ENCODE peak calls at places on chromosomes 4 and X, in nine cellular contexts. P is lower lobe of right lung, C is sigmoid colon, L is cardiac muscle cell, B is LNCaP clone FGC, E is epithelial cell of esophagus, K is endothelial cell of umbilical vein, M is foreskin fibroblast, R is body of pancreas. F is an unnamed sample.

GRCh38 chrX:136047001-136047642 is 61.9 kb downstream of the SLC9A6 start:
- DNase-seq in P (no peak), C (no peak), L (no peak), B (peak), E (no peak), K (peak), M (peak), R (no peak), F (no peak)

GRCh38 chrX:118637997-118638396 is 89.4 kb upstream of the IL13RA1 start:
- DNase-seq in P (no peak), C (no peak), L (no peak), B (no peak), E (peak), K (peak), M (no peak), R (no peak), F (no peak)

GRCh38 chr4:7183780-7184460 is 8.4 kb upstream of the SORCS2 start:
- DNase-seq in P (no peak), C (peak), L (no peak), B (no peak), E (no peak), K (no peak), M (no peak), R (no peak), F (no peak)

GRCh38 chr4:173332963-173333657 is 1.0 kb downstream of the HMGB2 start:
- DNase-seq in P (no peak), C (no peak), L (no peak), B (no peak), E (peak), K (peak), M (no peak), R (peak), F (no peak)

GRCh38 chrX:32966956-32967355 is 244.4 kb downstream of the DMD start:
- DNase-seq in P (no peak), C (no peak), L (no peak), B (no peak), E (no peak), K (no peak), M (no peak), R (no peak), F (no peak)

GRCh38 chr4:151117371-151117962 is 18.0 kb downstream of the RPS3A start:
- DNase-seq in P (no peak), C (no peak), L (peak), B (peak), E (peak), K (peak), M (peak), R (peak), F (peak)

GRCh38 chrX:103453655-103454054 is 65.6 kb downstream of the RAB40A start:
- DNase-seq in P (no peak), C (no peak), L (no peak), B (no peak), E (peak), K (peak), M (peak), R (no peak), F (peak)

GRCh38 chr4:137200322-137200721 is 332.0 kb downstream of the PCDH18 start:
- DNase-seq in P (no peak), C (no peak), L (no peak), B (no peak), E (no peak), K (no peak), M (no peak), R (no peak), F (no peak)

GRCh38 chr4:76883147-76883546 is 14.8 kb downstream of the SOWAHB start:
- DNase-seq in P (no peak), C (no peak), L (no peak), B (no peak), E (peak), K (peak), M (no peak), R (no peak), F (no peak)

GRCh38 chr4:125707397-125707796 is 392.6 kb downstream of the FAT4 start:
- DNase-seq in P (no peak), C (no peak), L (no peak), B (no peak), E (no peak), K (no peak), M (no peak), R (no peak), F (no peak)

GRCh38 chr4:153169811-153170210 is 34.4 kb upstream of the TRIM2 start:
- DNase-seq in P (no peak), C (peak), L (no peak), B (no peak), E (no peak), K (no peak), M (no peak), R (no peak), F (no peak)

GRCh38 chr4:148618856-148619255 is 176.6 kb upstream of the NR3C2 start:
- DNase-seq in P (no peak), C (no peak), L (no peak), B (no peak), E (no peak), K (no peak), M (no peak), R (no peak), F (no peak)

GRCh38 chrX:45233541-45233940 is 32.9 kb upstream of the DIPK2B start:
- DNase-seq in P (no peak), C (no peak), L (no peak), B (no peak), E (peak), K (peak), M (no peak), R (no peak), F (no peak)

GRCh38 chr4:77073106-77073858 is 2.5 kb downstream of the CCNI start:
- DNase-seq in P (no peak), C (no peak), L (peak), B (no peak), E (peak), K (peak), M (no peak), R (no peak), F (no peak)

GRCh38 chr4:188660796-188661195 is 521.6 kb downstream of the TRIML1 start:
- DNase-seq in P (no peak), C (no peak), L (no peak), B (no peak), E (no peak), K (no peak), M (no peak), R (no peak), F (no peak)

GRCh38 chr4:166741709-166742108 is 492.6 kb downstream of the SPOCK3 start:
- DNase-seq in P (no peak), C (no peak), L (no peak), B (no peak), E (no peak), K (no peak), M (no peak), R (no peak), F (no peak)

GRCh38 chr4:17059192-17059634 is 160.8 kb upstream of the LDB2 start:
- DNase-seq in P (no peak), C (no peak), L (no peak), B (no peak), E (no peak), K (no peak), M (peak), R (peak), F (no peak)

GRCh38 chr4:94285666-94286065 is 57.0 kb downstream of the HPGDS start:
- DNase-seq in P (no peak), C (no peak), L (no peak), B (no peak), E (peak), K (peak), M (no peak), R (peak), F (no peak)

GRCh38 chr4:140928880-140929279 is 172.7 kb upstream of the TBC1D9 start:
- DNase-seq in P (no peak), C (no peak), L (no peak), B (no peak), E (peak), K (no peak), M (peak), R (no peak), F (no peak)

GRCh38 chr4:158895797-158896442 is 127.1 kb downstream of the FNIP2 start:
- DNase-seq in P (no peak), C (no peak), L (no peak), B (no peak), E (peak), K (peak), M (no peak), R (peak), F (no peak)

GRCh38 chr4:104465620-104466019 is 29.1 kb downstream of the CXXC4 start:
- DNase-seq in P (no peak), C (no peak), L (no peak), B (no peak), E (no peak), K (no peak), M (no peak), R (no peak), F (no peak)

GRCh38 chr4:122577808-122578781 is 42.8 kb downstream of the IL21 start:
- DNase-seq in P (no peak), C (no peak), L (peak), B (no peak), E (peak), K (peak), M (no peak), R (peak), F (no peak)

GRCh38 chr4:121950680-121951569 is 935 bp downstream of the TRPC3 start:
- DNase-seq in P (peak), C (peak), L (peak), B (no peak), E (peak), K (peak), M (no peak), R (peak), F (no peak)

GRCh38 chr4:189506080-189506479 is 434.6 kb upstream of the FRG1 start:
- DNase-seq in P (no peak), C (no peak), L (no peak), B (no peak), E (no peak), K (no peak), M (no peak), R (no peak), F (no peak)

GRCh38 chrX:42602566-42602965 is 175.4 kb downstream of the PPP1R2C start:
- DNase-seq in P (no peak), C (no peak), L (no peak), B (no peak), E (peak), K (no peak), M (no peak), R (no peak), F (no peak)

GRCh38 chr4:94595880-94596483 is 144.2 kb downstream of the PDLIM5 start:
- DNase-seq in P (no peak), C (no peak), L (peak), B (peak), E (peak), K (peak), M (peak), R (no peak), F (no peak)

GRCh38 chr4:102601586-102602227 is 100.5 kb downstream of the NFKB1 start:
- DNase-seq in P (no peak), C (no peak), L (no peak), B (no peak), E (no peak), K (no peak), M (no peak), R (no peak), F (no peak)

GRCh38 chr4:78689224-78689623 is 86.9 kb upstream of the BMP2K start:
- DNase-seq in P (no peak), C (no peak), L (no peak), B (no peak), E (peak), K (no peak), M (no peak), R (no peak), F (no peak)

GRCh38 chrX:108034725-108035124 is 10.1 kb upstream of the VSIG1 start:
- DNase-seq in P (no peak), C (no peak), L (no peak), B (no peak), E (no peak), K (no peak), M (no peak), R (no peak), F (no peak)

GRCh38 chr4:185559913-185560281 is 24.6 kb upstream of the PDLIM3 start:
- DNase-seq in P (no peak), C (no peak), L (no peak), B (no peak), E (peak), K (peak), M (no peak), R (peak), F (peak)

GRCh38 chr4:54446556-54446955 is 211.2 kb upstream of the KIT start:
- DNase-seq in P (no peak), C (no peak), L (no peak), B (no peak), E (no peak), K (no peak), M (no peak), R (no peak), F (no peak)

GRCh38 chrX:154526901-154527675 is 11.1 kb upstream of the FAM3A start:
- DNase-seq in P (peak), C (peak), L (peak), B (no peak), E (peak), K (peak), M (peak), R (peak), F (no peak)

GRCh38 chr4:156705291-156705690 is 266.3 kb downstream of the PDGFC start:
- DNase-seq in P (no peak), C (no peak), L (no peak), B (no peak), E (no peak), K (no peak), M (no peak), R (no peak), F (no peak)

GRCh38 chr4:189202182-189202868 is 738.3 kb upstream of the FRG1 start:
- DNase-seq in P (peak), C (peak), L (peak), B (no peak), E (peak), K (no peak), M (peak), R (peak), F (no peak)

GRCh38 chrX:143648705-143649104 is 12.8 kb upstream of the SLITRK4 start:
- DNase-seq in P (peak), C (no peak), L (no peak), B (no peak), E (peak), K (no peak), M (no peak), R (peak), F (no peak)

GRCh38 chr4:108031427-108032083 is 41.9 kb downstream of the HADH start:
- DNase-seq in P (no peak), C (no peak), L (no peak), B (no peak), E (peak), K (no peak), M (no peak), R (no peak), F (no peak)

GRCh38 chr4:36243355-36244256 is 708 bp downstream of the ARAP2 start:
- DNase-seq in P (peak), C (peak), L (no peak), B (no peak), E (peak), K (no peak), M (no peak), R (peak), F (no peak)

GRCh38 chrX:3712080-3712869 is 1.2 kb downstream of the PRKX start:
- DNase-seq in P (no peak), C (peak), L (peak), B (no peak), E (peak), K (peak), M (no peak), R (peak), F (no peak)

GRCh38 chr4:145927055-145927454 is 11.6 kb downstream of the ZNF827 start:
- DNase-seq in P (no peak), C (no peak), L (no peak), B (no peak), E (no peak), K (no peak), M (no peak), R (no peak), F (no peak)

GRCh38 chr4:45363931-45364330 is 637.6 kb upstream of the GNPDA2 start:
- DNase-seq in P (no peak), C (no peak), L (no peak), B (no peak), E (no peak), K (no peak), M (no peak), R (no peak), F (no peak)

DNA sequence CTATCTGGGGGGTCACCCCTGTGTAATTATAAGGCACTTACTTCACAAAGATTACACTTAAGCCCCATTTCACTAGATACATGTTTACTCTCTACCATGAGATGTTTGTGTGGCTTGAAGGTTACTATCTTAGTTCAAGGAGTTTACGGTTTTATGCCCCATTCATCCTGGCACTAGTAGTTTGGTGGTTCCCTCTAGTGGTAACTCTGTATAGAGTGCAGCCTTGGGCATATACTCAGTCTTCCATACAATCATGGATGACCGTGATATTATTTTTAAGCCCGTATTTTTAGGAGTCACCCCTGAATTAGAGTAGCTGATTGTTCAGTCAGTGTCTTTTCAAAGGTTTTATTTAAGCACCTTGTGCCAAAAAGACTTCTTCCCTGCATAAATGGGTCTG is 109.9 kb upstream of the FAM47C start:
- DNase-seq in P (no peak), C (no peak), L (peak), B (no peak), E (peak), K (peak), M (no peak), R (no peak), F (no peak)
- TF ChIP-seq CTCF in P (no peak), C (no peak), L (peak), B (peak), E (peak), K (peak), M (no peak), R (no peak), F (peak)

DNA sequence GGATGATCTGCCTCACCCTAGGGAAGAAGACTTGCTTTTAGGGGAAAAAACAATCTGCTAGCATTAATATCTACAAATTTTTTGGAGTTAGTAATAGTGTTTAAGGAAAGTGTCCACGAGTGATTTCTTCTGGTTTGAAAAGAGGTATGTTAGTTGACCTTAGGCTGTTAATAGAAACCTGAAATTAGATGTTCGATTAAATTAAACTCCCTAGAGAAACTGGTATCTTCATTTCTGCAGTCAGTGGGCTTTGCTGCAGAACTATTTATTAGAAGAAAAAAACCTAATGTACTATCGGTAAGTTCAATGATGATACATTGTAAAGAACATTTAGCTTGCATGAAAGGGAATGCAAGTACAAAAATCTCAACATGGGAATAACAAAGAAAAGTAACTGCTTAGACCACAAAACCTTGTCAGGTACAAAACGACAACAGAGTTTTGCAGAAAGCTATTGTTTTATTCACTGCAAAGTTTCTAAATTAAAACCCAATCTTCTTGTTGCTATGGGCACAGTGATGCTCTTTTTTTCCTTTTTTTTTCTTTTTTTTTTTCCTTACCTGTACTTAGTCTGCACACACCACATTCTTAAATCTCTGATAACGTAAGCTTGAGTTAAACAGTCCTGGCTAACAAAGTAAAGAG is 2.0 kb downstream of the KLF3 start:
- DNase-seq in P (no peak), C (no peak), L (no peak), B (no peak), E (no peak), K (peak), M (no peak), R (no peak), F (no peak)
- H3K4me3 ChIP-seq in P (peak), C (peak), L (peak), B (peak), E (peak), K (peak), M (peak), R (no peak), F (peak)

DNA sequence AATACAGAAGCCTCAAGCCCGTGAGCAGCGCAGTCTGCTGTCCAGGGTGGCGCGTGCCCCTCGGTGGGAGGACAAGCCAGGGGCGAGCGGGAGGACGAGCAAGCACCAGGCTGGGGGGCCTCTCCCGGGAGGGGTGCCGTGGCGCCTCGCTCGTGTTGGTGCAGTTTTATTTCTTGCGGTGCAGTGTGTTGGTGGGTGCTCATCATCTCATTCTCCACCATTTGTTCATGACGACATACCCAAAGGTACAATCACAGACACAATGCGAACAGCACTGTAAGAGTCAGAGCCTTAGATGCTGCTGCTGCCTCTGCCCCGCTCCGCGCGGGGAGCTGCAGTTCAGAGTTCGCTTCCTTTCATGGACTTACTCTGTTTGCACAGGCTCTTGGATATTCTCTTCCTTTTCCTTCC is 30.3 kb downstream of the RGS12 start:
- DNase-seq in P (no peak), C (no peak), L (no peak), B (no peak), E (no peak), K (peak), M (no peak), R (no peak), F (no peak)
- TF ChIP-seq CTCF in P (no peak), C (no peak), L (no peak), B (no peak), E (no peak), K (no peak), M (no peak), R (no peak), F (no peak)

GRCh38 chrX:110421499-110422455 is 63.1 kb downstream of the RTL9 start:
- DNase-seq in P (peak), C (no peak), L (no peak), B (peak), E (peak), K (no peak), M (no peak), R (peak), F (no peak)

GRCh38 chrX:110417128-110417527 is 58.5 kb downstream of the RTL9 start:
- DNase-seq in P (no peak), C (no peak), L (no peak), B (no peak), E (no peak), K (no peak), M (no peak), R (no peak), F (no peak)

GRCh38 chrX:110420771-110421498 is 62.3 kb downstream of the RTL9 start:
- DNase-seq in P (no peak), C (no peak), L (no peak), B (no peak), E (no peak), K (no peak), M (no peak), R (no peak), F (no peak)

GRCh38 chrX:110418220-110418856 is 59.7 kb downstream of the RTL9 start:
- DNase-seq in P (peak), C (no peak), L (peak), B (no peak), E (peak), K (peak), M (peak), R (peak), F (no peak)

DNA sequence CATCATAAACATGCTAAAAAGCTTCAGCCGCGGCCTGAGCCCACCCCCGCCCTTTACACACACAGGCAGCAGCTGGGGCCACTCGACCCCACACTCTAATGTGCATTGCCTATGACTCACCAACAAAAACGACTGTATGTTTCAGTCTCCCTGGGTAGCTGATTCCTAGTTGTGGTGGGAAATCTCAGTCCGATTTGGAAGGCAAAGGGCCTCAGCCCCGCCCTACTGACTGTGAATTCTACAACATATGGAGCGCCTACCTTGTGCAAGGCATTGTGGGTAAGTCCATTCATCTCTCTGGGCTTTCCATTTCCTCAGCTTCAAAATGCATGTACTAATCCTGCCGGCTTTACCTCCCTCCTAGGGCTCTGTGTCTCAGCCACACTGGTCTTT is 60.2 kb downstream of the RTL9 start:
- DNase-seq in P (no peak), C (no peak), L (no peak), B (no peak), E (peak), K (no peak), M (peak), R (no peak), F (no peak)
- H3K4me3 ChIP-seq in P (no peak), C (no peak), L (no peak), B (no peak), E (no peak), K (no peak), M (no peak), R (no peak), F (peak)

F was measured in retinal pigment epithelial cell.